ENCODE peak calls at places on chromosomes 13 and 19, in ten cellular contexts. One of them, this sample, is unnamed.

GRCh38 chr13:36244990-36245389 is 30.6 kb upstream of the SOHLH2 start:
- DNase-seq in choroid plexus epithelial cell: no peak
- DNase-seq in glutamatergic neuron: no peak
- DNase-seq in A549: no peak
- DNase-seq in Caco-2: no peak
- DNase-seq in WTC11: no peak
- DNase-seq in AG04450: no peak
- DNase-seq in sigmoid colon: no peak
- DNase-seq in tibial nerve: no peak
- DNase-seq in neural progenitor cell: no peak
- DNase-seq in this sample: no peak

GRCh38 chr19:4984448-4984990 is 15.6 kb downstream of the KDM4B start:
- DNase-seq in sigmoid colon: no peak
- DNase-seq in choroid plexus epithelial cell: no peak
- DNase-seq in Caco-2: no peak
- DNase-seq in A549: no peak
- DNase-seq in neural progenitor cell: no peak
- DNase-seq in tibial nerve: no peak
- DNase-seq in AG04450: no peak
- DNase-seq in WTC11: no peak
- DNase-seq in glutamatergic neuron: no peak
- DNase-seq in this sample: no peak

GRCh38 chr19:927707-928401 is 2.0 kb downstream of the ARID3A start:
- DNase-seq in glutamatergic neuron: no peak
- DNase-seq in Caco-2: no peak
- DNase-seq in neural progenitor cell: no peak
- DNase-seq in tibial nerve: no peak
- DNase-seq in choroid plexus epithelial cell: no peak
- DNase-seq in sigmoid colon: no peak
- DNase-seq in A549: no peak
- DNase-seq in AG04450: no peak
- DNase-seq in WTC11: no peak
- DNase-seq in this sample: no peak

GRCh38 chr13:78102121-78102677 is 183.6 kb upstream of the EDNRB start:
- DNase-seq in tibial nerve: peak; percentile 48
- DNase-seq in glutamatergic neuron: no peak
- DNase-seq in neural progenitor cell: no peak
- DNase-seq in sigmoid colon: peak; percentile 64
- DNase-seq in A549: peak; percentile 14
- DNase-seq in AG04450: no peak
- DNase-seq in choroid plexus epithelial cell: peak; percentile 64
- DNase-seq in WTC11: no peak
- DNase-seq in Caco-2: no peak
- DNase-seq in this sample: peak; percentile 91

GRCh38 chr13:82248713-82249112 is 1633.6 kb downstream of the SLITRK1 start:
- DNase-seq in WTC11: no peak
- DNase-seq in AG04450: no peak
- DNase-seq in Caco-2: no peak
- DNase-seq in glutamatergic neuron: no peak
- DNase-seq in tibial nerve: no peak
- DNase-seq in sigmoid colon: no peak
- DNase-seq in neural progenitor cell: no peak
- DNase-seq in A549: no peak
- DNase-seq in choroid plexus epithelial cell: no peak
- DNase-seq in this sample: no peak

GRCh38 chr13:71124230-71124629 is 742.8 kb downstream of the DACH1 start:
- DNase-seq in Caco-2: no peak
- DNase-seq in glutamatergic neuron: no peak
- DNase-seq in WTC11: no peak
- DNase-seq in choroid plexus epithelial cell: no peak
- DNase-seq in AG04450: no peak
- DNase-seq in neural progenitor cell: no peak
- DNase-seq in sigmoid colon: no peak
- DNase-seq in A549: no peak
- DNase-seq in tibial nerve: no peak
- DNase-seq in this sample: no peak

GRCh38 chr19:30208661-30209060 is 163.5 kb upstream of the ZNF536 start:
- DNase-seq in glutamatergic neuron: no peak
- DNase-seq in WTC11: no peak
- DNase-seq in sigmoid colon: no peak
- DNase-seq in neural progenitor cell: no peak
- DNase-seq in A549: no peak
- DNase-seq in tibial nerve: no peak
- DNase-seq in AG04450: no peak
- DNase-seq in Caco-2: no peak
- DNase-seq in choroid plexus epithelial cell: no peak
- DNase-seq in this sample: peak; percentile 43

GRCh38 chr13:112619730-112620639 is 32.0 kb upstream of the TUBGCP3 start:
- DNase-seq in A549: peak; percentile 7
- DNase-seq in AG04450: no peak
- DNase-seq in WTC11: peak; percentile 47
- DNase-seq in choroid plexus epithelial cell: peak; percentile 22
- DNase-seq in tibial nerve: no peak
- DNase-seq in Caco-2: peak; percentile 39
- DNase-seq in sigmoid colon: no peak
- DNase-seq in glutamatergic neuron: no peak
- DNase-seq in neural progenitor cell: peak; percentile 93
- DNase-seq in this sample: peak; percentile 37

GRCh38 chr13:78875792-78876580 is 217.0 kb upstream of the OBI1 start:
- DNase-seq in WTC11: peak; percentile 71
- DNase-seq in neural progenitor cell: peak; percentile 9
- DNase-seq in AG04450: no peak
- DNase-seq in choroid plexus epithelial cell: no peak
- DNase-seq in Caco-2: peak; percentile 18
- DNase-seq in tibial nerve: no peak
- DNase-seq in glutamatergic neuron: no peak
- DNase-seq in A549: no peak
- DNase-seq in sigmoid colon: no peak
- DNase-seq in this sample: no peak

GRCh38 chr19:31181535-31181934 is 167.7 kb downstream of the TSHZ3 start:
- DNase-seq in neural progenitor cell: no peak
- DNase-seq in tibial nerve: no peak
- DNase-seq in glutamatergic neuron: no peak
- DNase-seq in choroid plexus epithelial cell: no peak
- DNase-seq in sigmoid colon: no peak
- DNase-seq in Caco-2: no peak
- DNase-seq in A549: no peak
- DNase-seq in AG04450: no peak
- DNase-seq in WTC11: no peak
- DNase-seq in this sample: no peak

GRCh38 chr19:6378036-6378435 is 2.3 kb upstream of the PSPN start:
- DNase-seq in WTC11: no peak
- DNase-seq in A549: no peak
- DNase-seq in Caco-2: peak; percentile 62
- DNase-seq in neural progenitor cell: peak; percentile 27
- DNase-seq in tibial nerve: no peak
- DNase-seq in choroid plexus epithelial cell: peak; percentile 60
- DNase-seq in sigmoid colon: no peak
- DNase-seq in AG04450: peak; percentile 20
- DNase-seq in glutamatergic neuron: no peak
- DNase-seq in this sample: no peak

GRCh38 chr13:43363156-43363918 is 340.0 kb downstream of the DNAJC15 start:
- DNase-seq in Caco-2: no peak
- DNase-seq in WTC11: no peak
- DNase-seq in glutamatergic neuron: no peak
- DNase-seq in AG04450: peak; percentile 16
- DNase-seq in neural progenitor cell: no peak
- DNase-seq in sigmoid colon: no peak
- DNase-seq in tibial nerve: no peak
- DNase-seq in A549: no peak
- DNase-seq in choroid plexus epithelial cell: peak; percentile 53
- DNase-seq in this sample: no peak

GRCh38 chr13:99008577-99008976 is 30.7 kb upstream of the DOCK9 start:
- DNase-seq in glutamatergic neuron: no peak
- DNase-seq in tibial nerve: no peak
- DNase-seq in Caco-2: no peak
- DNase-seq in neural progenitor cell: no peak
- DNase-seq in sigmoid colon: no peak
- DNase-seq in WTC11: no peak
- DNase-seq in A549: no peak
- DNase-seq in AG04450: no peak
- DNase-seq in choroid plexus epithelial cell: no peak
- DNase-seq in this sample: no peak

GRCh38 chr13:30423891-30424290 is 1.6 kb downstream of the UBE2L5 start:
- DNase-seq in Caco-2: no peak
- DNase-seq in WTC11: no peak
- DNase-seq in tibial nerve: no peak
- DNase-seq in A549: no peak
- DNase-seq in neural progenitor cell: no peak
- DNase-seq in choroid plexus epithelial cell: no peak
- DNase-seq in glutamatergic neuron: no peak
- DNase-seq in sigmoid colon: no peak
- DNase-seq in AG04450: no peak
- DNase-seq in this sample: no peak

GRCh38 chr13:85864963-85865530 is 65.8 kb upstream of the SLITRK6 start:
- DNase-seq in Caco-2: peak; percentile 31
- DNase-seq in choroid plexus epithelial cell: peak; percentile 66
- DNase-seq in sigmoid colon: no peak
- DNase-seq in A549: peak; percentile 50
- DNase-seq in tibial nerve: no peak
- DNase-seq in AG04450: peak; percentile 3
- DNase-seq in glutamatergic neuron: no peak
- DNase-seq in neural progenitor cell: peak; percentile 58
- DNase-seq in WTC11: peak; percentile 19
- DNase-seq in this sample: no peak

GRCh38 chr19:2529473-2529918 is 53.6 kb downstream of the GADD45B start:
- DNase-seq in WTC11: no peak
- DNase-seq in sigmoid colon: no peak
- DNase-seq in choroid plexus epithelial cell: peak; percentile 73
- DNase-seq in A549: peak; percentile 93
- DNase-seq in Caco-2: peak; percentile 83
- DNase-seq in neural progenitor cell: no peak
- DNase-seq in glutamatergic neuron: no peak
- DNase-seq in tibial nerve: no peak
- DNase-seq in AG04450: no peak
- DNase-seq in this sample: no peak

GRCh38 chr19:15962319-15962718 is 13.5 kb downstream of the OR10H4 start:
- DNase-seq in choroid plexus epithelial cell: no peak
- DNase-seq in sigmoid colon: no peak
- DNase-seq in tibial nerve: no peak
- DNase-seq in glutamatergic neuron: no peak
- DNase-seq in AG04450: no peak
- DNase-seq in neural progenitor cell: no peak
- DNase-seq in A549: no peak
- DNase-seq in Caco-2: peak; percentile 21
- DNase-seq in WTC11: no peak
- DNase-seq in this sample: no peak

GRCh38 chr19:7910321-7911161 is 4.1 kb upstream of the TGFBR3L start:
- DNase-seq in glutamatergic neuron: peak; percentile 13
- DNase-seq in sigmoid colon: no peak
- DNase-seq in Caco-2: no peak
- DNase-seq in A549: no peak
- DNase-seq in tibial nerve: no peak
- DNase-seq in neural progenitor cell: no peak
- DNase-seq in choroid plexus epithelial cell: no peak
- DNase-seq in AG04450: no peak
- DNase-seq in WTC11: no peak
- DNase-seq in this sample: no peak

GRCh38 chr13:31835932-31836331 is 96.6 kb downstream of the RXFP2 start:
- DNase-seq in A549: no peak
- DNase-seq in choroid plexus epithelial cell: peak; percentile 77
- DNase-seq in WTC11: no peak
- DNase-seq in AG04450: peak; percentile 6
- DNase-seq in sigmoid colon: no peak
- DNase-seq in neural progenitor cell: no peak
- DNase-seq in tibial nerve: no peak
- DNase-seq in glutamatergic neuron: no peak
- DNase-seq in Caco-2: no peak
- DNase-seq in this sample: no peak

GRCh38 chr19:53537523-53538377 is at the start of gene ZNF331:
- DNase-seq in glutamatergic neuron: peak; percentile 78
- DNase-seq in A549: peak; percentile 86
- DNase-seq in neural progenitor cell: peak; percentile 75
- DNase-seq in WTC11: peak; percentile 77
- DNase-seq in tibial nerve: peak; percentile 73
- DNase-seq in sigmoid colon: peak; percentile 94
- DNase-seq in choroid plexus epithelial cell: peak; percentile 64
- DNase-seq in Caco-2: peak; percentile 86
- DNase-seq in AG04450: no peak
- DNase-seq in this sample: no peak
- TF ChIP-seq CTCF in glutamatergic neuron: no peak
- TF ChIP-seq CTCF in A549: no peak
- TF ChIP-seq CTCF in neural progenitor cell: peak; percentile 26
- TF ChIP-seq CTCF in WTC11: no peak
- TF ChIP-seq CTCF in tibial nerve: peak; percentile 80
- TF ChIP-seq CTCF in sigmoid colon: peak; percentile 47
- TF ChIP-seq CTCF in choroid plexus epithelial cell: peak; percentile 40
- TF ChIP-seq CTCF in Caco-2: peak; percentile 40
- TF ChIP-seq CTCF in AG04450: peak; percentile 51
- TF ChIP-seq CTCF in this sample: peak; percentile 44

GRCh38 chr13:91406619-91407018 is 8.2 kb downstream of the GPC5 start:
- DNase-seq in glutamatergic neuron: no peak
- DNase-seq in neural progenitor cell: peak; percentile 83
- DNase-seq in WTC11: peak; percentile 53
- DNase-seq in choroid plexus epithelial cell: peak; percentile 61
- DNase-seq in A549: peak; percentile 23
- DNase-seq in Caco-2: peak; percentile 73
- DNase-seq in AG04450: no peak
- DNase-seq in sigmoid colon: no peak
- DNase-seq in tibial nerve: no peak
- DNase-seq in this sample: no peak
- TF ChIP-seq CTCF in glutamatergic neuron: peak; percentile 33
- TF ChIP-seq CTCF in neural progenitor cell: peak; percentile 73
- TF ChIP-seq CTCF in WTC11: peak; percentile 31
- TF ChIP-seq CTCF in choroid plexus epithelial cell: peak; percentile 82
- TF ChIP-seq CTCF in A549: peak; percentile 42
- TF ChIP-seq CTCF in Caco-2: peak; percentile 62
- TF ChIP-seq CTCF in AG04450: peak; percentile 62
- TF ChIP-seq CTCF in sigmoid colon: no peak
- TF ChIP-seq CTCF in tibial nerve: no peak
- TF ChIP-seq CTCF in this sample: no peak

GRCh38 chr13:45778897-45779296 is 72.7 kb downstream of the SIAH3 start:
- DNase-seq in Caco-2: no peak
- DNase-seq in A549: no peak
- DNase-seq in neural progenitor cell: no peak
- DNase-seq in choroid plexus epithelial cell: no peak
- DNase-seq in glutamatergic neuron: no peak
- DNase-seq in AG04450: no peak
- DNase-seq in sigmoid colon: no peak
- DNase-seq in tibial nerve: no peak
- DNase-seq in WTC11: no peak
- DNase-seq in this sample: no peak
- TF ChIP-seq CTCF in Caco-2: no peak
- TF ChIP-seq CTCF in A549: no peak
- TF ChIP-seq CTCF in neural progenitor cell: no peak
- TF ChIP-seq CTCF in choroid plexus epithelial cell: no peak
- TF ChIP-seq CTCF in glutamatergic neuron: no peak
- TF ChIP-seq CTCF in AG04450: no peak
- TF ChIP-seq CTCF in sigmoid colon: no peak
- TF ChIP-seq CTCF in tibial nerve: no peak
- TF ChIP-seq CTCF in WTC11: no peak
- TF ChIP-seq CTCF in this sample: no peak

DNA sequence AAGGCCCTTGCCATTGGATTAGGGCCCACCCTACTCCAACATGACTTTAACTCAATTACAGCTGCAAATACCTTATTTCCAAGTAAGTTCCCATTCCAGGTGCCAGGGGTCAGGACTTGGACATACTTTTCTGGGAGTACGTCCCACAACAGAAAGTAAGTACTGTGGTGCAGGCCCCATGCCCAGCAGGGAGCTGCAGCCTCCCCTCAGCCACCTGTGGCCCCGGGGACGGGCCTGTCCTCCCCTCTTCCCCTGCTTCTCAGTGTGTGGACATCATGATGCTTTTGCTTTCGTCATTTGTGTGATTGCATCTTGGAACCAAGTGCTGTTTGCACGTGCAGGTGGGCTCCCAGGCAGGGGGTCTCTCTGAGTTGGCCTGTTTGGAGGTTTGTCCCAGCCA is 31.9 kb downstream of the CRTC1 start:
- DNase-seq in tibial nerve: no peak
- DNase-seq in AG04450: no peak
- DNase-seq in choroid plexus epithelial cell: no peak
- DNase-seq in A549: no peak
- DNase-seq in Caco-2: no peak
- DNase-seq in sigmoid colon: no peak
- DNase-seq in glutamatergic neuron: no peak
- DNase-seq in WTC11: no peak
- DNase-seq in neural progenitor cell: no peak
- DNase-seq in this sample: no peak
- TF ChIP-seq CTCF in tibial nerve: no peak
- TF ChIP-seq CTCF in AG04450: no peak
- TF ChIP-seq CTCF in choroid plexus epithelial cell: no peak
- TF ChIP-seq CTCF in A549: no peak
- TF ChIP-seq CTCF in Caco-2: no peak
- TF ChIP-seq CTCF in sigmoid colon: no peak
- TF ChIP-seq CTCF in glutamatergic neuron: no peak
- TF ChIP-seq CTCF in WTC11: no peak
- TF ChIP-seq CTCF in neural progenitor cell: no peak
- TF ChIP-seq CTCF in this sample: no peak